ENCODE peak calls at places on chromosome 16, in seven cellular contexts. Z is left cardiac atrium, O is RWPE2, P is NCI-H774, Q is foreskin fibroblast, X is ACHN, U is immature natural killer cell. B is an unnamed sample.

GRCh38 chr16:75029854-75030253 is 31.0 kb downstream of the ZNRF1 start:
- DNase-seq in O (no peak), Z (no peak), U (no peak), P (no peak), Q (peak; percentile 64), X (no peak), B (no peak)

GRCh38 chr16:70460737-70461261 is 6.4 kb downstream of the FCSK start:
- DNase-seq in Q (peak; percentile 60), O (no peak), Z (peak; percentile 62), P (no peak), U (no peak), X (no peak), B (no peak)

GRCh38 chr16:67651847-67652246 is 6.9 kb downstream of the CARMIL2 start:
- DNase-seq in X (no peak), P (no peak), U (no peak), Q (no peak), O (no peak), Z (no peak), B (no peak)

GRCh38 chr16:55656695-55657092 is 906 bp downstream of the SLC6A2 start:
- DNase-seq in X (no peak), P (no peak), O (no peak), Z (no peak), Q (no peak), U (no peak), B (no peak)

GRCh38 chr16:22116095-22116700 is 23.9 kb downstream of the VWA3A start:
- DNase-seq in Q (no peak), U (no peak), Z (no peak), P (no peak), O (no peak), X (no peak), B (no peak)

GRCh38 chr16:31099860-31100638 is 5.5 kb upstream of the VKORC1 start:
- DNase-seq in X (no peak), Q (peak; percentile 79), U (no peak), P (no peak), Z (no peak), O (no peak), B (no peak)

GRCh38 chr16:84334058-84334457 is 34.3 kb upstream of the ATP2C2 start:
- DNase-seq in Q (no peak), U (no peak), O (no peak), X (no peak), P (no peak), Z (no peak), B (peak; percentile 34)

GRCh38 chr16:48287239-48287638 is 39.9 kb upstream of the ABCC11 start:
- DNase-seq in Z (no peak), X (no peak), Q (no peak), U (no peak), O (no peak), P (no peak), B (no peak)

GRCh38 chr16:29994613-29995329 is 646 bp downstream of the HIRIP3 start:
- DNase-seq in P (no peak), X (peak; percentile 45), U (no peak), Z (peak; percentile 56), Q (peak; percentile 89), O (peak; percentile 75), B (peak; percentile 57)

GRCh38 chr16:11259655-11260595 is 3.9 kb upstream of the SOCS1 start:
- DNase-seq in U (no peak), Q (no peak), Z (no peak), P (no peak), O (no peak), X (no peak), B (no peak)

GRCh38 chr16:72050769-72051464 is 3.4 kb upstream of the HP start:
- DNase-seq in P (no peak), O (no peak), Q (peak; percentile 73), U (no peak), Z (no peak), X (no peak), B (no peak)

GRCh38 chr16:8877894-8878522 is 4.1 kb upstream of the LITAFD start:
- DNase-seq in P (no peak), X (no peak), O (no peak), U (no peak), Z (no peak), Q (no peak), B (no peak)